ENCODE peak calls at places on chromosomes 16 and 17, in eight cellular contexts. M is adrenal gland; X is lower lobe of right lung; R is stimulated activated CD4-positive, alpha-beta T cell treated with anti-CD3 and anti-CD28 coated beads, TNF-alpha, amount 100 ng/mL, for 48 hours; A is stimulated activated naive B cell treated with anti-CD40 and anti-IgM and Interleukin-4, amounts not matched to agents 10 μg/mL and 1 μg/mL and 100 μg/mL, for 72 hours; T is GM04504; S is CD8-positive, alpha-beta memory T cell; B is NCI-H1105 treated with DMSO at 0.1 percent for 48 hours. W is an unnamed sample.

GRCh38 chr16:70250748-70251650 is 741 bp downstream of the EXOSC6 start:
- DNase-seq in M (peak), X (peak), R (no peak), A (no peak), T (no peak), S (no peak), B (no peak), W (peak)

GRCh38 chr16:2935418-2935817 is 23.7 kb downstream of the FLYWCH1 start:
- DNase-seq in M (no peak), X (no peak), R (no peak), A (no peak), T (no peak), S (no peak), B (no peak), W (no peak)

GRCh38 chr17:50779747-50780363 is 12.5 kb upstream of the ANKRD40CL start:
- DNase-seq in M (no peak), X (no peak), R (no peak), A (no peak), T (no peak), S (peak), B (no peak), W (no peak)

GRCh38 chr17:15406081-15406480 is 61.3 kb downstream of the CDRT4 start:
- DNase-seq in M (no peak), X (no peak), R (no peak), A (no peak), T (no peak), S (no peak), B (no peak), W (no peak)

GRCh38 chr17:30950669-30951399 is 20.0 kb upstream of the RNF135 start:
- DNase-seq in M (peak), X (peak), R (no peak), A (no peak), T (peak), S (peak), B (peak), W (peak)

GRCh38 chr17:81329279-81329926 is 34.3 kb upstream of the SLC38A10 start:
- DNase-seq in M (peak), X (peak), R (no peak), A (no peak), T (peak), S (no peak), B (no peak), W (peak)

GRCh38 chr16:85728879-85729278 is 22.0 kb downstream of the C16orf74 start:
- DNase-seq in M (no peak), X (no peak), R (no peak), A (no peak), T (no peak), S (no peak), B (no peak), W (no peak)

GRCh38 chr17:82094931-82095776 is 2.9 kb downstream of the FASN start:
- DNase-seq in M (no peak), X (no peak), R (no peak), A (no peak), T (no peak), S (peak), B (no peak), W (no peak)

GRCh38 chr17:58991718-58992331 is 114.9 kb downstream of the TRIM37 start:
- DNase-seq in M (no peak), X (no peak), R (no peak), A (no peak), T (peak), S (no peak), B (no peak), W (no peak)

GRCh38 chr16:14608604-14609003 is 21.5 kb downstream of the PARN start:
- DNase-seq in M (peak), X (no peak), R (no peak), A (no peak), T (no peak), S (no peak), B (no peak), W (no peak)